ENCODE peak calls at places on chromosomes 7 and 10, in eight cellular contexts. J is psoas muscle; B is gastrocnemius medialis; I is Peyer's patch; F is CD8-positive, alpha-beta T cell; M is AG09309; N is heart right ventricle; W is choroid plexus epithelial cell. V is an unnamed sample.

GRCh38 chr7:14836571-14837189 is 65.9 kb downstream of the DGKB start:
- DNase-seq in M (no peak), N (peak), W (peak), J (peak), B (peak), I (no peak), F (no peak), V (peak)

GRCh38 chr10:127228195-127228785 is 31.9 kb upstream of the INSYN2A start:
- DNase-seq in J (peak), M (no peak), N (no peak), F (no peak), W (peak), B (no peak), I (no peak), V (no peak)

GRCh38 chr10:6875229-6875544 is 295.1 kb upstream of the PRKCQ start:
- DNase-seq in N (no peak), F (no peak), W (no peak), M (no peak), J (no peak), I (no peak), B (no peak), V (no peak)

GRCh38 chr7:129163875-129164544 is 19.5 kb downstream of the TSPAN33 start:
- DNase-seq in N (no peak), B (no peak), F (no peak), W (peak), J (no peak), I (no peak), M (peak), V (peak)

GRCh38 chr10:126376956-126377355 is 11.3 kb downstream of the ADAM12 start:
- DNase-seq in F (no peak), M (no peak), N (no peak), I (no peak), B (no peak), J (no peak), W (peak), V (peak)

GRCh38 chr10:112509558-112510299 is 62.7 kb downstream of the VTI1A start:
- DNase-seq in J (no peak), F (no peak), N (no peak), I (no peak), W (no peak), M (no peak), B (no peak), V (no peak)

GRCh38 chr10:14758994-14759664 is 15.6 kb downstream of the FAM107B start:
- DNase-seq in W (no peak), F (no peak), M (no peak), J (no peak), I (no peak), B (no peak), N (no peak), V (peak)

GRCh38 chr10:125002423-125003145 is 60.7 kb downstream of the ZRANB1 start:
- DNase-seq in N (peak), J (no peak), F (no peak), W (no peak), B (no peak), M (no peak), I (no peak), V (no peak)

GRCh38 chr10:115141254-115141653 is 48.1 kb downstream of the ATRNL1 start:
- DNase-seq in I (no peak), J (no peak), N (no peak), M (no peak), W (peak), F (no peak), B (no peak), V (peak)
- TF ChIP-seq CTCF in I (no peak), J (peak), N (peak), M (peak), W (peak), F (no peak), B (no peak), V (peak)

GRCh38 chr10:63280386-63280785 is 147.3 kb downstream of the NRBF2 start:
- DNase-seq in F (no peak), B (no peak), I (no peak), M (no peak), N (no peak), W (no peak), J (no peak), V (no peak)
- H3K4me3 ChIP-seq in F (no peak), B (no peak), I (no peak), M (no peak), N (no peak), W (no peak), J (no peak), V (no peak)

GRCh38 chr7:17548014-17548653 is 249.7 kb downstream of the AHR start:
- DNase-seq in F (no peak), N (no peak), J (no peak), B (no peak), M (no peak), I (no peak), W (no peak), V (no peak)
- TF ChIP-seq CTCF in F (no peak), N (no peak), J (no peak), B (no peak), M (no peak), I (no peak), W (no peak), V (no peak)

GRCh38 chr7:302054-302992 is 12.4 kb downstream of the FOXL3 start:
- DNase-seq in I (peak), W (no peak), J (no peak), F (no peak), B (no peak), M (no peak), N (no peak), V (no peak)
- H3K4me3 ChIP-seq in I (no peak), W (no peak), J (no peak), F (no peak), B (no peak), M (no peak), N (no peak), V (no peak)

GRCh38 chr7:37435156-37435555 is 13.5 kb downstream of the ELMO1 start:
- DNase-seq in B (no peak), F (no peak), I (no peak), W (no peak), J (no peak), M (no peak), N (no peak), V (no peak)

GRCh38 chr7:37430644-37431043 is 18.0 kb downstream of the ELMO1 start:
- DNase-seq in J (no peak), I (no peak), B (no peak), N (no peak), W (no peak), M (no peak), F (no peak), V (no peak)

GRCh38 chr7:37432240-37432917 is 16.3 kb downstream of the ELMO1 start:
- DNase-seq in N (no peak), B (no peak), M (no peak), F (no peak), J (no peak), I (no peak), W (no peak), V (no peak)

GRCh38 chr7:37431413-37431812 is 17.3 kb downstream of the ELMO1 start:
- DNase-seq in F (no peak), N (no peak), B (no peak), J (no peak), W (no peak), I (no peak), M (no peak), V (no peak)

DNA sequence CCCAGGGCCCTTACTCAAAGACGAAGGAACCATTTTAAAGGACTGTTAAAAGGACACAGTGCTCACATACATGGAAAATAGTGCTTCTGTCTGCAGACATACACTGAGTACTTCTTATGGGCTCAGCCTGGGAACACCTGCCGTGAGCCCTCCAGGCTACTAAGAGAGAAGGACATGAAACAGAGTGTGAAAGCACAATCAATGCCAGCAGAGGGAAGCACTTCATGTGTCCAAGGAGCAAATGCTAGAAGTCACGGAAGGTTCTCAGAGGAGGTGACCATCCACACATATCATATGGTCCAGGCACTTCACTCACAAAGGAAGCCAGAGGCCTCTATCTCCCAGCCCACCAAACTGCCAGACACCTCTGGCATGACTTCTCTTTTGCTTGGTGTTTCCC is 15.5 kb downstream of the ELMO1 start:
- DNase-seq in J (no peak), W (no peak), F (no peak), N (no peak), B (no peak), I (no peak), M (no peak), V (no peak)
- TF ChIP-seq CTCF in J (no peak), W (no peak), F (no peak), N (peak), B (no peak), I (no peak), M (no peak), V (no peak)

GRCh38 chr7:155803418-155804376 is 8.6 kb downstream of the SHH start:
- DNase-seq in J (no peak), W (no peak), M (no peak), B (no peak), I (peak), N (no peak), F (no peak), V (peak)

GRCh38 chr7:155802291-155802690 is 10.0 kb downstream of the SHH start:
- DNase-seq in B (no peak), M (no peak), N (no peak), J (no peak), W (no peak), I (no peak), F (no peak), V (no peak)

GRCh38 chr7:155804431-155804831 is 7.8 kb downstream of the SHH start:
- DNase-seq in F (no peak), M (no peak), N (no peak), B (no peak), W (no peak), I (peak), J (no peak), V (no peak)

GRCh38 chr7:155800741-155801267 is 11.5 kb downstream of the SHH start:
- DNase-seq in M (no peak), N (no peak), I (peak), J (no peak), W (no peak), B (no peak), F (no peak), V (no peak)

DNA sequence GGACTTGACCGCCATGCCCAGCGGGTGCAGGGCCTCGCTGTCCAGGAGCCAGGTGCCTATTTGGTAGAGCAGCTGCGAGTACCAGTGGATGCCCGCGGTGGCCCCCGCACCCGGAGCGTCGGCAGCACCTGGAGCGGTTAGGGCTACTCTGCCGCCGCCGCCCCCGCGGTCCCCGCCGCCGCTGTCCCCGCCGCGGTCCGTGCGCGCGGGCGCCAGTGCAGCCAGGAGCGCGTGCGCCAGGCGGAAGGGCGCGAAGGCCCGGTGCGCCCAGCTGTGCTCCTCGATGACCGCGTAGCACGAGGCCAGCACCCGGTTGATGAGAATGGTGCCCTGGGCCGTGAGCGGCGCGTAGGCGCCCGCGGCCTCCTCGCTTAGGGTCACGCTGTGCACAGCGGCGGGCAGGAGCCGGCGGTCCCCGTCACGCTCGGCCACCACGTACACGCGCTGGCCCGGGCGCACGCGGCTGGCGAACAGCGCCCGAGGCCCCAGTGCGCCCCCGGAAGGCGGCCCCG is 9.3 kb downstream of the SHH start:
- DNase-seq in M (no peak), W (no peak), N (no peak), I (peak), J (no peak), B (no peak), F (no peak), V (no peak)
- H3K4me3 ChIP-seq in M (no peak), W (no peak), N (no peak), I (peak), J (peak), B (no peak), F (no peak), V (no peak)

GRCh38 chr7:29749701-29750321 is 56.5 kb upstream of the WIPF3 start:
- DNase-seq in B (no peak), I (no peak), M (no peak), J (no peak), F (no peak), N (no peak), W (no peak), V (no peak)

DNA sequence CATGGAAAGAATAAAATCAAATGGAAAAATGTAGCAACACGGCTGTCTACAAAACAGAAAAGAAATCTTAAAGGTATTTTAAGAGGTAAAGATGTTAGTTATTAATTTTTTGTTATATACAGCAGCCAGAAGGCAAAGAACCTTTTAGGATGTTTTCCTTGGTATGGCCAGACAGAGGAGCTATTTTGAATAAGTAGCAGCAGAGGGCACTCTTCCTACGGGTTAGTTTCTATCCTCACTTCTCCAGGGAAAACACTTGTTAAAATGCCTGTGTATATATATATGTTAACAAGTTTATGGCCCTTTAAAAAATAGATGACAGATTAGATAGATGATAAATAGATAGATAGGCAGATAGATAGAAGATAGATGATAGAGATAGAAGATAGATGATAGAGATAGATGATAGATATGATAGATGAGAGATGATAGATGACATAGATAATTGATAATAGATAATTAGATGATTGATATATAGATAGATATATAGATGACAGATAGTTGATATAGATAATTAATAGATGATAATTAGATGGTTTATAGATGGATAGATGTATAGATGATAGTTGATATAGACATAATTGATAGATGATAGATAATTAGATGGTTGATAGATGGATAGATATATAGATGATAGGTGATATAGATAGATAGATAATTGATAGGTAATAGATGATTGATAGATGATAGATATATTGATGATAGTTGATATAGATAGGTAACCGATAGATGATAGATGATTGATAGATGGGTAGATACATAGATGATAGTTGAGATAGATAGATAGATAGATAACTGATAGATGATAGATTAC is 57.8 kb upstream of the WIPF3 start:
- DNase-seq in F (no peak), M (peak), W (peak), B (no peak), I (no peak), J (no peak), N (no peak), V (peak)
- TF ChIP-seq CTCF in F (no peak), M (peak), W (peak), B (peak), I (peak), J (peak), N (peak), V (peak)

V was measured in epithelial cell of esophagus.